ENCODE peak calls at places on chromosomes 6 and 20, in four cellular contexts. Y, G, P and I are unnamed samples.
A peak's percentile ranks its signal among the peaks of the same experiment; 100 is the strongest.

GRCh38 chr6:154039231-154039842 is at the start of gene OPRM1:
- DNase-seq in Y (peak; percentile 9), G (no peak), P (peak; percentile 1), I (no peak)

GRCh38 chr6:106512958-106513480 is 116.3 kb downstream of the RTN4IP1 start:
- DNase-seq in Y (no peak), G (no peak), P (peak; percentile 53), I (no peak)

GRCh38 chr6:52526634-52527033 is 50.2 kb downstream of the TRAM2 start:
- DNase-seq in Y (no peak), G (peak; percentile 67), P (no peak), I (no peak)

GRCh38 chr6:158707120-158707519 is 57.3 kb downstream of the SYTL3 start:
- DNase-seq in Y (peak; percentile 82), G (peak; percentile 56), P (peak; percentile 59), I (no peak)

GRCh38 chr20:33172781-33173180 is 4.8 kb downstream of the BPIFA2 start:
- DNase-seq in Y (no peak), G (no peak), P (no peak), I (no peak)

GRCh38 chr6:163661271-163661671 is 246.8 kb downstream of the QKI start:
- DNase-seq in Y (no peak), G (no peak), P (no peak), I (peak; percentile 38)

GRCh38 chr6:34226731-34227586 is 9.7 kb upstream of the HMGA1 start:
- DNase-seq in Y (no peak), G (no peak), P (no peak), I (no peak)

GRCh38 chr20:43939762-43940121 is 25.1 kb downstream of the TOX2 start:
- DNase-seq in Y (no peak), G (no peak), P (no peak), I (no peak)

GRCh38 chr20:40633123-40633850 is 55.7 kb downstream of the MAFB start:
- DNase-seq in Y (no peak), G (no peak), P (no peak), I (no peak)

DNA sequence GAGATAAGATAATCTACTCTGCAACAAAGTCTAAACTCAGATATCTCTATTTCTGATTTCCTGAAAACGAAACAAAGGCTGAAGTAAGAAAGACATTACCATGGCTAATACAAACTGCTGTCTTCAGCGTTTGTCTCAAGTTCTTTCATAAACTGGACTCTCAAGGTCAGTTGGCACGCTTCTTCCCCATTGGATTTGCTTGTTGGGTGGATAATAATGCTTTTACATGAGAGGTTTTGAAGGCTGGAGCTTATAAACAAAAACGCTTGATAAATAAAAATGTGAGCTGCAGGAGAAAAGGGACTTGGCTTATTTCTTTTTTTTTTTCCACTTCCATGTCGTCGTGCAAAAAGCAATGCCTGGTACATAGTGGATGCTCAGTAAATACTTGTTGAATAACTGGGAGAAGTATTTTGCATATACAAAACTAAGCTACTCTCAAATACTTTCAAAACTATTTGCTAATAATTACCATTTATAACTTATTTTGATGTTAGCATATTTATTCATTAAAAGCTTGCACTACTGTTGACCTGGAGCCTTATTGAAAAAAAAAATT is 65.7 kb upstream of the EEF1A1 start:
- DNase-seq in Y (no peak), G (peak; percentile 41), P (peak; percentile 62), I (peak; percentile 9)
- TF ChIP-seq FOS in Y (no peak), G (no peak), P (no peak), I (no peak)

DNA sequence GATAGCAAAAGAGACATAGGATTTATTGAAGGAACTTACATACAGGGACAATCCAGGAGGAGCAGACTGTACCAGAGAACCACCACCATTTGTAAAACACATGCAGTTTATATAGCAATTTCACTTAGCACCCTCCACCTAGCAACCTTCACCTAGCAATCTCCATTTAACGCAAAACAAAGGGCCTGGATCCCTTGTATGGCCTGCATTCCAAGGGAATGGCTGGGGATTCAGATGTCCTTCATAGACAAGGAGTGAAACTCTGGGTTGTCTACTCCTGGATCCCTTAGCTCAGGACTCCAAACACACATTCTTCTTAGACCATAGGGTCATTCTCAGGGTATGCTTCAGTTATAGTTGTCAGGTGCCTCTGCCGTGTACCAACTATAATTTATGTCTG is 1324.9 kb downstream of the HACE1 start:
- DNase-seq in Y (no peak), G (no peak), P (no peak), I (no peak)
- TF ChIP-seq FOS in Y (no peak), G (no peak), P (no peak), I (no peak)

GRCh38 chr20:34582221-34582620 is 23.7 kb downstream of the MAP1LC3A start:
- DNase-seq in Y (no peak), G (no peak), P (no peak), I (no peak)
- TF ChIP-seq FOS in Y (no peak), G (no peak), P (no peak), I (no peak)

DNA sequence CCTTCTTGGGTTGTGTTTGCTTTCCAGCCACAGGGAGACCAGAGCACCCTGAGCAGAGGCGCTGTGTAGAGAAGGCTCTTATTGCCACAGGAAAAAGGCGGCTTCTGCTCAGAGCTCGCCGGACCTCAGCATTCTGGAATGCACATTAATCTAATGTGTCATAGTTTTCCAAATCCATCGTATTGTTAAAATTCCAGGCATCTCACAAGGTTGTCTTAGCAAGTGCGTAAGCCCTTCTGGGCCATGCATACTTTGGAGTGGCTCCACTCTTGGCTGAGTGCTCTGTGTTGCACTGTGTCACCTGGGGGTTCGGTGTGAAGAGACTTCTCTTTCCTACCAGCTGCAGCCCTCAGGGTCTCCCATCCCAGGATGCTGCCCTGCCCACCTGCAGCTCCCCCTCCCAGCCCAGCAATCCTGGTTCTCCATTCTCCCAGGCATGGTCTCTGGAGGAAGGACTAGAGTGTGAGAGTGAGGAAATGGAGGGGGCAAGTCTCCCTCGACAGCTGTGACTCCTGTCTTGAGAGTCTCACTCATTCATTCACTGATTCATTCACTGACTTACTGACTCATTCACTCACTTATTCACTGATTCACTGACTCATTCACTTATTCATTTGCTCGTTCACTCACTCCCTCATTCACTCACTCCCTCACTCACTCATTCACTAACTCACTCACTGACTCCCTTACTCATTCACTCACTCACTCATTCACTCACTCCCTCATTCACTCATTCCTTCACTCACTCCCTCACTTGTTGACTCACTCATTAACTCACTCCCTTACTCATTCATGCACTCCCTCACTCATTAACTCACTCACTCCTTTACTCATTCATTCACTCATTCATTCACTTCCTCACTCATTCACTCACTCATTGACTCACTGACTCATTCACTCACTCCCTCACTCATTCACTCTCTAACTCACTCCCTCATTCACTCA is 83.7 kb upstream of the MPC1 start:
- DNase-seq in Y (no peak), G (peak; percentile 89), P (peak; percentile 55), I (no peak)
- TF ChIP-seq FOS in Y (no peak), G (peak; percentile 59), P (no peak), I (no peak)

GRCh38 chr20:62951896-62952372 is 575 bp upstream of the SLC17A9 start:
- DNase-seq in Y (no peak), G (no peak), P (no peak), I (no peak)
- TF ChIP-seq FOS in Y (no peak), G (no peak), P (no peak), I (no peak)

GRCh38 chr20:17863577-17864292 is 104.9 kb downstream of the SNX5 start:
- DNase-seq in Y (no peak), G (peak; percentile 52), P (peak; percentile 85), I (no peak)
- TF ChIP-seq FOS in Y (no peak), G (no peak), P (no peak), I (no peak)

DNA sequence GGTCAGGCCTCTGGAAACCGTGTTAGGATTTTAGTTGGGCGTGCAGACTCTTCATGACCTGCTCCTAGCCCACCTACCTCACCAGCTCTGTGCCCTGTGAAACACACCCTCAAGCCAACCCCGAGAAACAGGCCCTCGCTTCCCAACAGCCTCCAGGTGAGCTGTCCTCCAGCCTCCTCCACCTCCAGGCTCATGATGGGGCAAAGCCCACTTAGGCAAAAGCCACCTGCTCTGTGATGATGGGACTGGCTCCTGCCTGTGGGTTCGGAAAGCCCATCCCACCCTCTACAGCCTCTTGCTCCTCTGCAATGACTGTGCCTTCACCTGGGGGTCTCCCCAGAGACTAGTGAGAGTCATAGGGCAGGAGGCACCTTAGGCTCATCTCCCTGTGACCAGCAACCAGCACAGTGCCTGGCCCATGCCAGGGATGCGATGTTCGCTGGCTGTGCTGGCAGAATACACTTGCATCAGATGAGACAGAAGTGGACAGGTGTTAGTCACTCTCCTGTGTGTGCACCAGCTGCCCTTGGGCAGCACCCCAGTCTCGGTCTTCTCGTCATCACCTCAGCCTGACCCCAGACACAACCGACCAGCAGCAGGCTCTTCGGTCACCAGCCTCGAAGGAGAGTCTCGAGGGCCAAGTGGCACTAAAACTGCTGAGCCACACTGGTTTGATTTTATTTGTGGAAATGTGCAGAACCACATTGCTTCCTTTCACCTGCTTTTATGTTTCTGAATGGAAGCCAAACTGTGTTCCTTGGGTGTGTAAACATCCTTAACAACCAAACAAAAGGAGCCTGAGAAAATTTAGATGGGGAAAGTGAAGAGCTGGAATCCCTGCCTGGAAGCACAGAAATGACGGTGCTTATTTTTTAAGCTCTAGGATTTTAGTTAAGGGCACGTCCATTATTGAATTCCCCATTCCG is 10.7 kb downstream of the PXDC1 start:
- DNase-seq in Y (no peak), G (no peak), P (no peak), I (no peak)
- TF ChIP-seq FOS in Y (no peak), G (no peak), P (no peak), I (no peak)